ENCODE peak calls at places on chromosomes 2 and 18, in ten cellular contexts. K is neuronal stem cell; F is stimulated activated CD4-positive, alpha-beta T cell treated with anti-CD3 and anti-CD28 coated beads, Interleukin-2, amount 100 ng/mL, for 48 hours; T is fibroblast of pulmonary artery; M is AG04449; X is substantia nigra; N is astrocyte of the spinal cord; L is EL; S is iPS-NIHi11; G is NCI-H2081. J is an unnamed sample.

GRCh38 chr2:203394519-203395227 is 66.5 kb downstream of the ABI2 start:
- DNase-seq in K (no peak), F (no peak), T (peak; percentile 20), M (no peak), X (no peak), N (no peak), L (no peak), S (peak; percentile 39), G (no peak), J (no peak)

GRCh38 chr18:79952996-79953559 is 1.6 kb upstream of the SLC66A2 start:
- DNase-seq in K (no peak), F (no peak), T (no peak), M (no peak), X (no peak), N (no peak), L (no peak), S (no peak), G (no peak), J (no peak)

GRCh38 chr2:216665717-216666116 is 29.6 kb downstream of the IGFBP5 start:
- DNase-seq in K (peak; percentile 71), F (no peak), T (peak; percentile 30), M (no peak), X (no peak), N (no peak), L (no peak), S (peak; percentile 87), G (peak; percentile 52), J (no peak)

GRCh38 chr2:211930331-211930730 is 608.3 kb downstream of the ERBB4 start:
- DNase-seq in K (no peak), F (no peak), T (no peak), M (no peak), X (no peak), N (no peak), L (no peak), S (no peak), G (peak; percentile 12), J (no peak)

GRCh38 chr2:20438334-20439192 is 8.3 kb upstream of the RHOB start:
- DNase-seq in K (no peak), F (no peak), T (peak; percentile 93), M (peak; percentile 46), X (no peak), N (peak; percentile 86), L (peak; percentile 59), S (no peak), G (no peak), J (no peak)

GRCh38 chr2:44715671-44716077 is 225.8 kb upstream of the SIX3 start:
- DNase-seq in K (peak; percentile 23), F (no peak), T (peak; percentile 53), M (no peak), X (no peak), N (peak; percentile 48), L (peak; percentile 63), S (peak; percentile 64), G (peak; percentile 60), J (no peak)

GRCh38 chr18:67519582-67519981 is 3.1 kb upstream of the DSEL start:
- DNase-seq in K (no peak), F (no peak), T (peak; percentile 74), M (peak; percentile 69), X (no peak), N (peak; percentile 82), L (peak; percentile 16), S (no peak), G (no peak), J (no peak)

GRCh38 chr2:1795842-1796580 is 51.7 kb upstream of the PXDN start:
- DNase-seq in K (no peak), F (no peak), T (no peak), M (no peak), X (no peak), N (no peak), L (no peak), S (no peak), G (no peak), J (no peak)

GRCh38 chr18:3380384-3380961 is 69.5 kb upstream of the TGIF1 start:
- DNase-seq in K (no peak), F (no peak), T (peak; percentile 25), M (no peak), X (no peak), N (no peak), L (peak; percentile 47), S (no peak), G (no peak), J (no peak)

GRCh38 chr2:41922177-41922576 is 125.6 kb upstream of the PKDCC start:
- DNase-seq in K (no peak), F (no peak), T (no peak), M (no peak), X (no peak), N (no peak), L (peak; percentile 58), S (no peak), G (no peak), J (no peak)

GRCh38 chr2:176443941-176444340 is 174.7 kb downstream of the MTX2 start:
- DNase-seq in K (no peak), F (no peak), T (no peak), M (no peak), X (no peak), N (no peak), L (peak; percentile 50), S (no peak), G (no peak), J (no peak)

GRCh38 chr18:44149706-44150105 is 531.0 kb upstream of the SETBP1 start:
- DNase-seq in K (no peak), F (no peak), T (peak; percentile 92), M (peak; percentile 4), X (no peak), N (peak; percentile 89), L (peak; percentile 48), S (no peak), G (no peak), J (no peak)

GRCh38 chr2:147288131-147288530 is 556.7 kb upstream of the ACVR2A start:
- DNase-seq in K (no peak), F (no peak), T (no peak), M (no peak), X (no peak), N (no peak), L (no peak), S (no peak), G (no peak), J (no peak)

GRCh38 chr2:14125561-14125960 is 507.0 kb upstream of the LRATD1 start:
- DNase-seq in K (no peak), F (no peak), T (no peak), M (no peak), X (no peak), N (no peak), L (no peak), S (no peak), G (no peak), J (no peak)

GRCh38 chr2:222703866-222704265 is 32.4 kb downstream of the MOGAT1 start:
- DNase-seq in K (no peak), F (no peak), T (peak; percentile 25), M (no peak), X (no peak), N (peak; percentile 33), L (peak; percentile 42), S (no peak), G (no peak), J (no peak)

GRCh38 chr2:49110571-49111315 is 43.6 kb downstream of the FSHR start:
- DNase-seq in K (no peak), F (no peak), T (no peak), M (no peak), X (no peak), N (no peak), L (no peak), S (no peak), G (peak; percentile 2), J (no peak)

GRCh38 chr2:175836361-175836760 is 165.7 kb downstream of the LNPK start:
- DNase-seq in K (no peak), F (no peak), T (no peak), M (no peak), X (no peak), N (peak; percentile 41), L (no peak), S (no peak), G (no peak), J (no peak)